ENCODE peak calls at places on chromosomes 1 and 21, in five cellular contexts. K is DMS153, Z is NCI-H1092, R is T-cell, P is NCI-H510A. S is an unnamed sample.

GRCh38 chr1:230047114-230047865 is 19.7 kb upstream of the GALNT2 start:
- DNase-seq in R (no peak), P (no peak), Z (no peak), K (no peak), S (no peak)

GRCh38 chr21:43881918-43882317 is 16.9 kb downstream of the AGPAT3 start:
- DNase-seq in Z (no peak), K (no peak), R (no peak), P (no peak), S (no peak)

GRCh38 chr1:14945132-14946010 is 208.2 kb upstream of the TMEM51 start:
- DNase-seq in R (no peak), Z (no peak), K (no peak), P (no peak), S (no peak)

GRCh38 chr1:32933742-32934322 is 30.8 kb downstream of the RNF19B start:
- DNase-seq in K (no peak), Z (no peak), P (no peak), R (no peak), S (no peak)

GRCh38 chr1:11207898-11208611 is 18.9 kb downstream of the ANGPTL7 start:
- DNase-seq in K (no peak), P (no peak), Z (no peak), R (no peak), S (no peak)

GRCh38 chr21:37386151-37386550 is 19.6 kb downstream of the DYRK1A start:
- DNase-seq in K (no peak), P (no peak), R (no peak), Z (no peak), S (no peak)

GRCh38 chr1:67094191-67094590 is 40.2 kb upstream of the SLC35D1 start:
- DNase-seq in K (no peak), R (no peak), P (no peak), Z (no peak), S (no peak)

GRCh38 chr21:15023782-15024181 is 41.0 kb downstream of the NRIP1 start:
- DNase-seq in Z (no peak), R (no peak), P (no peak), K (no peak), S (no peak)

GRCh38 chr1:103107696-103108524 is at the start of gene COL11A1:
- DNase-seq in R (no peak), K (no peak), P (no peak), Z (no peak), S (no peak)

GRCh38 chr1:33281554-33282303 is 25.4 kb downstream of the ZNF362 start:
- DNase-seq in R (no peak), K (no peak), Z (no peak), P (no peak), S (no peak)

GRCh38 chr1:29196863-29197589 is 15.3 kb upstream of the SRSF4 start:
- DNase-seq in P (no peak), Z (no peak), R (no peak), K (no peak), S (no peak)